ENCODE peak calls at places on chromosomes 3 and 15, in six cellular contexts. One of them, this sample, is unnamed.

GRCh38 chr3:39423571-39423970 is 17.1 kb downstream of the RPSA start:
- DNase-seq in right atrium auricular region: no peak
- DNase-seq in bronchial epithelial cell: no peak
- DNase-seq in foreskin fibroblast: no peak
- DNase-seq in fibroblast of lung: no peak
- DNase-seq in GM12865: no peak
- DNase-seq in this sample: no peak

GRCh38 chr3:120683671-120684301 is 1.7 kb upstream of the HGD start:
- DNase-seq in right atrium auricular region: no peak
- DNase-seq in bronchial epithelial cell: no peak
- DNase-seq in foreskin fibroblast: no peak
- DNase-seq in fibroblast of lung: no peak
- DNase-seq in GM12865: no peak
- DNase-seq in this sample: no peak

GRCh38 chr15:74367296-74367854 is at the start of gene CYP11A1:
- DNase-seq in right atrium auricular region: no peak
- DNase-seq in bronchial epithelial cell: no peak
- DNase-seq in foreskin fibroblast: no peak
- DNase-seq in fibroblast of lung: no peak
- DNase-seq in GM12865: no peak
- DNase-seq in this sample: no peak

GRCh38 chr3:157611176-157611575 is 108.0 kb upstream of the VEPH1 start:
- DNase-seq in right atrium auricular region: no peak
- DNase-seq in bronchial epithelial cell: no peak
- DNase-seq in foreskin fibroblast: no peak
- DNase-seq in fibroblast of lung: no peak
- DNase-seq in GM12865: no peak
- DNase-seq in this sample: no peak

GRCh38 chr15:51936119-51936478 is 35.5 kb downstream of the LEO1 start:
- DNase-seq in right atrium auricular region: peak
- DNase-seq in bronchial epithelial cell: no peak
- DNase-seq in foreskin fibroblast: no peak
- DNase-seq in fibroblast of lung: no peak
- DNase-seq in GM12865: peak
- DNase-seq in this sample: no peak

GRCh38 chr3:174524203-174524602 is 334.9 kb upstream of the NAALADL2 start:
- DNase-seq in right atrium auricular region: no peak
- DNase-seq in bronchial epithelial cell: peak
- DNase-seq in foreskin fibroblast: no peak
- DNase-seq in fibroblast of lung: no peak
- DNase-seq in GM12865: no peak
- DNase-seq in this sample: no peak

GRCh38 chr3:81485444-81485865 is 276.0 kb downstream of the GBE1 start:
- DNase-seq in right atrium auricular region: no peak
- DNase-seq in bronchial epithelial cell: peak
- DNase-seq in foreskin fibroblast: peak
- DNase-seq in fibroblast of lung: peak
- DNase-seq in GM12865: peak
- DNase-seq in this sample: peak

GRCh38 chr3:15982667-15983145 is 184.9 kb upstream of the ANKRD28 start:
- DNase-seq in right atrium auricular region: no peak
- DNase-seq in bronchial epithelial cell: peak
- DNase-seq in foreskin fibroblast: peak
- DNase-seq in fibroblast of lung: peak
- DNase-seq in GM12865: no peak
- DNase-seq in this sample: no peak

GRCh38 chr3:177530908-177531307 is 333.6 kb upstream of the TBL1XR1 start:
- DNase-seq in right atrium auricular region: no peak
- DNase-seq in bronchial epithelial cell: no peak
- DNase-seq in foreskin fibroblast: no peak
- DNase-seq in fibroblast of lung: no peak
- DNase-seq in GM12865: no peak
- DNase-seq in this sample: no peak

GRCh38 chr3:168427830-168428471 is 332.2 kb upstream of the GOLIM4 start:
- DNase-seq in right atrium auricular region: no peak
- DNase-seq in bronchial epithelial cell: no peak
- DNase-seq in foreskin fibroblast: no peak
- DNase-seq in fibroblast of lung: no peak
- DNase-seq in GM12865: no peak
- DNase-seq in this sample: no peak

GRCh38 chr3:190003730-190004129 is 117.0 kb downstream of the P3H2 start:
- DNase-seq in right atrium auricular region: no peak
- DNase-seq in bronchial epithelial cell: peak
- DNase-seq in foreskin fibroblast: peak
- DNase-seq in fibroblast of lung: peak
- DNase-seq in GM12865: no peak
- DNase-seq in this sample: no peak

GRCh38 chr3:62995142-62995541 is 119.9 kb upstream of the CADPS start:
- DNase-seq in right atrium auricular region: no peak
- DNase-seq in bronchial epithelial cell: no peak
- DNase-seq in foreskin fibroblast: no peak
- DNase-seq in fibroblast of lung: no peak
- DNase-seq in GM12865: no peak
- DNase-seq in this sample: no peak

GRCh38 chr3:30779686-30780287 is 114.7 kb downstream of the GADL1 start:
- DNase-seq in right atrium auricular region: no peak
- DNase-seq in bronchial epithelial cell: peak
- DNase-seq in foreskin fibroblast: peak
- DNase-seq in fibroblast of lung: peak
- DNase-seq in GM12865: peak
- DNase-seq in this sample: peak

GRCh38 chr3:69929019-69929418 is 70.5 kb upstream of the SAMMSON start:
- DNase-seq in right atrium auricular region: no peak
- DNase-seq in bronchial epithelial cell: no peak
- DNase-seq in foreskin fibroblast: no peak
- DNase-seq in fibroblast of lung: no peak
- DNase-seq in GM12865: no peak
- DNase-seq in this sample: no peak

GRCh38 chr15:22927761-22928160 is 52.4 kb downstream of the CYFIP1 start:
- DNase-seq in right atrium auricular region: no peak
- DNase-seq in bronchial epithelial cell: no peak
- DNase-seq in foreskin fibroblast: no peak
- DNase-seq in fibroblast of lung: no peak
- DNase-seq in GM12865: no peak
- DNase-seq in this sample: no peak

GRCh38 chr15:64586974-64587373 is 126.6 kb downstream of the ZNF609 start:
- DNase-seq in right atrium auricular region: no peak
- DNase-seq in bronchial epithelial cell: no peak
- DNase-seq in foreskin fibroblast: no peak
- DNase-seq in fibroblast of lung: no peak
- DNase-seq in GM12865: no peak
- DNase-seq in this sample: no peak

GRCh38 chr15:67761343-67761742 is 64.0 kb upstream of the SKOR1 start:
- DNase-seq in right atrium auricular region: no peak
- DNase-seq in bronchial epithelial cell: no peak
- DNase-seq in foreskin fibroblast: no peak
- DNase-seq in fibroblast of lung: no peak
- DNase-seq in GM12865: no peak
- DNase-seq in this sample: no peak

GRCh38 chr15:70526221-70526973 is 237.0 kb downstream of the UACA start:
- DNase-seq in right atrium auricular region: peak
- DNase-seq in bronchial epithelial cell: peak
- DNase-seq in foreskin fibroblast: peak
- DNase-seq in fibroblast of lung: no peak
- DNase-seq in GM12865: peak
- DNase-seq in this sample: peak

GRCh38 chr3:181567446-181568075 is 144.2 kb upstream of the SOX2 start:
- DNase-seq in right atrium auricular region: no peak
- DNase-seq in bronchial epithelial cell: peak
- DNase-seq in foreskin fibroblast: no peak
- DNase-seq in fibroblast of lung: no peak
- DNase-seq in GM12865: no peak
- DNase-seq in this sample: no peak

GRCh38 chr3:188948658-188949400 is 222.9 kb upstream of the TPRG1 start:
- DNase-seq in right atrium auricular region: no peak
- DNase-seq in bronchial epithelial cell: peak
- DNase-seq in foreskin fibroblast: peak
- DNase-seq in fibroblast of lung: peak
- DNase-seq in GM12865: no peak
- DNase-seq in this sample: no peak

GRCh38 chr3:161349529-161350278 is 21.6 kb downstream of the SPTSSB start:
- DNase-seq in right atrium auricular region: no peak
- DNase-seq in bronchial epithelial cell: peak
- DNase-seq in foreskin fibroblast: peak
- DNase-seq in fibroblast of lung: peak
- DNase-seq in GM12865: peak
- DNase-seq in this sample: no peak

GRCh38 chr3:129441782-129442181 is 1.8 kb downstream of the IFT122 start:
- DNase-seq in right atrium auricular region: no peak
- DNase-seq in bronchial epithelial cell: no peak
- DNase-seq in foreskin fibroblast: peak
- DNase-seq in fibroblast of lung: peak
- DNase-seq in GM12865: no peak
- DNase-seq in this sample: no peak

GRCh38 chr15:29136815-29137214 is 132.8 kb downstream of the NSMCE3 start:
- DNase-seq in right atrium auricular region: no peak
- DNase-seq in bronchial epithelial cell: no peak
- DNase-seq in foreskin fibroblast: no peak
- DNase-seq in fibroblast of lung: no peak
- DNase-seq in GM12865: no peak
- DNase-seq in this sample: no peak

GRCh38 chr15:47803767-47804166 is 86.5 kb downstream of the SEMA6D start:
- DNase-seq in right atrium auricular region: no peak
- DNase-seq in bronchial epithelial cell: peak
- DNase-seq in foreskin fibroblast: peak
- DNase-seq in fibroblast of lung: peak
- DNase-seq in GM12865: no peak
- DNase-seq in this sample: no peak

GRCh38 chr3:21216598-21216997 is 534.4 kb downstream of the ZNF385D start:
- DNase-seq in right atrium auricular region: no peak
- DNase-seq in bronchial epithelial cell: peak
- DNase-seq in foreskin fibroblast: peak
- DNase-seq in fibroblast of lung: peak
- DNase-seq in GM12865: peak
- DNase-seq in this sample: no peak
- TF ChIP-seq CTCF in right atrium auricular region: no peak
- TF ChIP-seq CTCF in bronchial epithelial cell: peak
- TF ChIP-seq CTCF in foreskin fibroblast: peak
- TF ChIP-seq CTCF in fibroblast of lung: peak
- TF ChIP-seq CTCF in GM12865: peak
- TF ChIP-seq CTCF in this sample: no peak

GRCh38 chr3:125139386-125139785 is 73.2 kb downstream of the SLC12A8 start:
- DNase-seq in right atrium auricular region: no peak
- DNase-seq in bronchial epithelial cell: no peak
- DNase-seq in foreskin fibroblast: no peak
- DNase-seq in fibroblast of lung: no peak
- DNase-seq in GM12865: no peak
- DNase-seq in this sample: no peak

GRCh38 chr3:125136966-125137365 is 75.6 kb downstream of the SLC12A8 start:
- DNase-seq in right atrium auricular region: no peak
- DNase-seq in bronchial epithelial cell: no peak
- DNase-seq in foreskin fibroblast: no peak
- DNase-seq in fibroblast of lung: no peak
- DNase-seq in GM12865: no peak
- DNase-seq in this sample: no peak

GRCh38 chr3:125137432-125138033 is 75.0 kb downstream of the SLC12A8 start:
- DNase-seq in right atrium auricular region: no peak
- DNase-seq in bronchial epithelial cell: peak
- DNase-seq in foreskin fibroblast: no peak
- DNase-seq in fibroblast of lung: peak
- DNase-seq in GM12865: no peak
- DNase-seq in this sample: no peak

GRCh38 chr3:125134952-125135351 is 77.6 kb downstream of the SLC12A8 start:
- DNase-seq in right atrium auricular region: no peak
- DNase-seq in bronchial epithelial cell: no peak
- DNase-seq in foreskin fibroblast: no peak
- DNase-seq in fibroblast of lung: no peak
- DNase-seq in GM12865: no peak
- DNase-seq in this sample: no peak

DNA sequence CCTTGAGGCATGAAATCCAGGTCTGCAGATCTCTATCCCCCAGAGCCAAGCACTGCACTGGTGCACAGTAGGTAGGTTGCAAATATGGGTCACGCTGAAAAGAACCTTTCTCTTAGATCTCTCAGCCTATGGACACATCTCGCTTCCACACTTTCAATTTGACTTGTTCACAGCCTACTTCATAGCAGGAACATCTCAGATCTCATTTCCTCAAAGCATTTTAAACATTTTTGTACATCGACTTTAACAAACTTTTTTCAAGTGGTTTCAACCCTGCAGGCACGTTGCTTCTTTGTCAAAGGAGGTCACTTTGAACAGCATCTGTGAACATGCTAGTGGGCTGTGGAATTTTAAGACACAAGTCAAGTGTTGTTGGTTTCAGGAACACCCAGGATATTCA is 76.0 kb downstream of the SLC12A8 start:
- DNase-seq in right atrium auricular region: no peak
- DNase-seq in bronchial epithelial cell: no peak
- DNase-seq in foreskin fibroblast: no peak
- DNase-seq in fibroblast of lung: no peak
- DNase-seq in GM12865: peak
- DNase-seq in this sample: no peak
- TF ChIP-seq CTCF in right atrium auricular region: no peak
- TF ChIP-seq CTCF in bronchial epithelial cell: no peak
- TF ChIP-seq CTCF in foreskin fibroblast: no peak
- TF ChIP-seq CTCF in fibroblast of lung: no peak
- TF ChIP-seq CTCF in GM12865: no peak
- TF ChIP-seq CTCF in this sample: no peak

GRCh38 chr3:60953406-60953805 is 297.8 kb downstream of the FHIT start:
- DNase-seq in right atrium auricular region: no peak
- DNase-seq in bronchial epithelial cell: peak
- DNase-seq in foreskin fibroblast: no peak
- DNase-seq in fibroblast of lung: peak
- DNase-seq in GM12865: no peak
- DNase-seq in this sample: no peak

GRCh38 chr3:60949146-60949545 is 302.1 kb downstream of the FHIT start:
- DNase-seq in right atrium auricular region: no peak
- DNase-seq in bronchial epithelial cell: no peak
- DNase-seq in foreskin fibroblast: no peak
- DNase-seq in fibroblast of lung: no peak
- DNase-seq in GM12865: no peak
- DNase-seq in this sample: no peak

GRCh38 chr3:60954049-60954448 is 297.2 kb downstream of the FHIT start:
- DNase-seq in right atrium auricular region: no peak
- DNase-seq in bronchial epithelial cell: peak
- DNase-seq in foreskin fibroblast: peak
- DNase-seq in fibroblast of lung: peak
- DNase-seq in GM12865: no peak
- DNase-seq in this sample: no peak

GRCh38 chr3:60948488-60948887 is 302.8 kb downstream of the FHIT start:
- DNase-seq in right atrium auricular region: no peak
- DNase-seq in bronchial epithelial cell: peak
- DNase-seq in foreskin fibroblast: no peak
- DNase-seq in fibroblast of lung: peak
- DNase-seq in GM12865: no peak
- DNase-seq in this sample: no peak
- TF ChIP-seq CTCF in right atrium auricular region: peak
- TF ChIP-seq CTCF in bronchial epithelial cell: peak
- TF ChIP-seq CTCF in foreskin fibroblast: peak
- TF ChIP-seq CTCF in fibroblast of lung: peak
- TF ChIP-seq CTCF in GM12865: no peak
- TF ChIP-seq CTCF in this sample: no peak

DNA sequence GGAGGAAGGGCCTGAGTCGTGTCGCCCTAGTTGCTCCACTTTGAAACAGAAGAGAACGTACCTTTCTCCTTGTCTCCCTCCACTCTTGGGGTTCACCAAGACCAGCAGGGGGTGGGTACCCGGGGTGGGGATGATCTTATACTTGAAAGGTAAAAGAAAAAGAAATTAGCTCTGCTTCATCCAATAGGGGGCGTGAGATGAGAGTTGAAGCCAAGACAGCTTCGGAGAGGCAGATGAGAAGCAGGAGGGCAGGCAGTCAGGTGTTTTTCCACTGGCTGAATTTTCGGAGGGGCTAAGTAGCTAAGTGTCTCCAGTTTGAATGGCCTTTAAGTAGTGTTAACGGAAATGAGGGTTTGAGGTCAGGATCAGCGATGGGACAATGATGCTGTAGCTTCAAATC is 100.4 kb downstream of the DGKG start:
- DNase-seq in right atrium auricular region: no peak
- DNase-seq in bronchial epithelial cell: no peak
- DNase-seq in foreskin fibroblast: no peak
- DNase-seq in fibroblast of lung: no peak
- DNase-seq in GM12865: peak
- DNase-seq in this sample: peak
- TF ChIP-seq CTCF in right atrium auricular region: peak
- TF ChIP-seq CTCF in bronchial epithelial cell: peak
- TF ChIP-seq CTCF in foreskin fibroblast: peak
- TF ChIP-seq CTCF in fibroblast of lung: peak
- TF ChIP-seq CTCF in GM12865: peak
- TF ChIP-seq CTCF in this sample: peak

This sample was measured in GM20000.